ENCODE peak calls at places on chromosomes 16 and 17, in four cellular contexts. R, F, D and U are unnamed samples.

GRCh38 chr17:18253187-18253884 is 5.2 kb downstream of the FLII start:
- DNase-seq in R (no peak), D (no peak), F (no peak), U (no peak)

GRCh38 chr17:70636517-70637133 is 467.3 kb downstream of the KCNJ2 start:
- DNase-seq in D (peak), F (peak), R (peak), U (peak)

GRCh38 chr17:62614142-62614541 is 13.3 kb upstream of the MRC2 start:
- DNase-seq in D (no peak), R (no peak), F (no peak), U (peak)

GRCh38 chr16:66028505-66029216 is 337.8 kb upstream of the CDH5 start:
- DNase-seq in R (no peak), F (no peak), D (no peak), U (peak)

GRCh38 chr17:5115673-5116651 is at the start of gene USP6:
- DNase-seq in R (no peak), F (no peak), D (peak), U (no peak)

GRCh38 chr16:22789281-22789945 is 24.5 kb upstream of the HS3ST2 start:
- DNase-seq in R (peak), F (no peak), D (no peak), U (peak)

GRCh38 chr16:985237-985636 is 3.7 kb downstream of the SOX8 start:
- DNase-seq in D (no peak), R (no peak), F (no peak), U (no peak)

GRCh38 chr17:82972836-82973372 is 106.5 kb upstream of the METRNL start:
- DNase-seq in F (no peak), D (no peak), R (no peak), U (no peak)

GRCh38 chr16:58490100-58490499 is 9.8 kb upstream of the NDRG4 start:
- DNase-seq in F (no peak), R (no peak), D (no peak), U (no peak)

GRCh38 chr16:88022076-88023042 is 71.1 kb downstream of the BANP start:
- DNase-seq in D (no peak), R (no peak), F (no peak), U (no peak)

GRCh38 chr16:27539120-27539519 is 10.6 kb downstream of the GTF3C1 start:
- DNase-seq in R (no peak), F (no peak), D (no peak), U (no peak)

GRCh38 chr17:34173221-34173620 is 81.9 kb upstream of the CCL2 start:
- DNase-seq in R (no peak), F (no peak), D (no peak), U (peak)

GRCh38 chr17:16215002-16215272 is 397 bp downstream of the NCOR1 start:
- DNase-seq in R (peak), F (no peak), D (peak), U (no peak)

GRCh38 chr17:17682737-17683675 is 1.7 kb downstream of the RAI1 start:
- DNase-seq in F (peak), D (peak), R (peak), U (peak)

GRCh38 chr17:49637050-49637449 is 40.8 kb downstream of the SPOP start:
- DNase-seq in R (no peak), D (no peak), F (no peak), U (peak)